ENCODE peak calls at places on chromosomes 11 and 22, in five cellular contexts. M is stimulated activated naive CD8-positive, alpha-beta T cell treated with anti-CD3 and anti-CD28 coated beads, Interleukin-15, Interleukin-2, amounts not matched to agents 100 U/mL and 50 U/mL, for 24 hours; A is activated CD8-positive, alpha-beta T cell treated with anti-CD3 and anti-CD28 coated beads for 36 hours; N is naive B cell; I is left ventricle myocardium superior. Q is an unnamed sample.
A peak's percentile ranks its signal among the peaks of the same experiment; 100 is the strongest.

GRCh38 chr11:13963949-13964770 is 1.6 kb downstream of the SPON1 start:
- ATAC-seq in N (no peak), M (no peak), A (no peak), I (peak; percentile 67), Q (no peak)

GRCh38 chr22:36419177-36419911 is 31.6 kb upstream of the MYH9 start:
- ATAC-seq in M (no peak), I (peak; percentile 79), N (no peak), A (peak; percentile 39), Q (peak; percentile 58)

GRCh38 chr11:47109882-47110281 is 66.8 kb downstream of the ARFGAP2 start:
- ATAC-seq in I (no peak), A (no peak), N (no peak), M (no peak), Q (peak; percentile 52)

GRCh38 chr11:34915136-34916013 is 804 bp downstream of the APIP start:
- ATAC-seq in A (peak; percentile 1), I (peak; percentile 6), N (peak; percentile 3), M (peak; percentile 1), Q (peak; percentile 2)

GRCh38 chr22:50305658-50306566 is 1.5 kb downstream of the PLXNB2 start:
- ATAC-seq in N (no peak), I (peak; percentile 50), M (no peak), A (peak; percentile 26), Q (peak; percentile 31)

GRCh38 chr22:31626427-31627150 is 35.4 kb downstream of the PISD start:
- ATAC-seq in M (no peak), I (no peak), A (no peak), N (no peak), Q (no peak)

GRCh38 chr11:2511421-2512369 is 66.9 kb downstream of the KCNQ1 start:
- ATAC-seq in I (peak; percentile 66), A (no peak), M (no peak), N (no peak), Q (no peak)

GRCh38 chr11:93024376-93024775 is 54.9 kb downstream of the MTNR1B start:
- ATAC-seq in N (no peak), I (no peak), M (no peak), A (no peak), Q (no peak)

GRCh38 chr22:22893891-22894739 is 6.5 kb downstream of the IGLL5 start:
- ATAC-seq in M (no peak), I (no peak), A (no peak), N (no peak), Q (peak; percentile 32)

GRCh38 chr11:75223954-75224643 is 16.5 kb upstream of the TPBGL start:
- ATAC-seq in A (no peak), I (no peak), N (no peak), M (no peak), Q (no peak)

GRCh38 chr22:41551882-41552582 is 7.8 kb upstream of the POLR3H start:
- ATAC-seq in A (no peak), I (no peak), M (no peak), N (no peak), Q (no peak)

GRCh38 chr11:63882555-63883242 is 34.3 kb downstream of the RCOR2 start:
- ATAC-seq in I (peak; percentile 60), A (peak; percentile 41), N (peak; percentile 96), M (peak; percentile 14), Q (peak; percentile 60)

GRCh38 chr11:65442952-65443351 is 20.4 kb downstream of the NEAT1 start:
- ATAC-seq in M (no peak), N (no peak), I (no peak), A (no peak), Q (no peak)

GRCh38 chr11:124917115-124917637 is 1.9 kb upstream of the HEPN1 start:
- ATAC-seq in I (no peak), N (no peak), M (no peak), A (no peak), Q (no peak)

GRCh38 chr11:80872116-80872728 is 1431.4 kb upstream of the TENM4 start:
- ATAC-seq in M (no peak), I (no peak), N (no peak), A (no peak), Q (no peak)

GRCh38 chr11:97786961-97787360 is 1233.8 kb upstream of the CNTN5 start:
- ATAC-seq in M (no peak), I (no peak), N (no peak), A (no peak), Q (no peak)

GRCh38 chr22:50342651-50343540 is at the start of gene PPP6R2:
- ATAC-seq in I (peak; percentile 96), N (peak; percentile 83), A (peak; percentile 81), M (peak; percentile 80), Q (peak; percentile 92)

GRCh38 chr11:113370634-113371033 is 16.9 kb upstream of the ANKK1 start:
- ATAC-seq in M (no peak), N (no peak), I (no peak), A (no peak), Q (no peak)

GRCh38 chr22:36332623-36333331 is 55.0 kb downstream of the MYH9 start:
- ATAC-seq in M (peak; percentile 47), I (no peak), N (no peak), A (peak; percentile 43), Q (peak; percentile 6)

GRCh38 chr11:70282012-70282411 is 11.5 kb downstream of the PPFIA1 start:
- ATAC-seq in M (no peak), I (peak; percentile 20), A (no peak), N (no peak), Q (no peak)

GRCh38 chr11:80388133-80388532 is 947.3 kb upstream of the TENM4 start:
- ATAC-seq in A (no peak), N (no peak), I (no peak), M (no peak), Q (no peak)

GRCh38 chr11:76798656-76799055 is 15.5 kb downstream of the TSKU start:
- ATAC-seq in M (no peak), N (no peak), A (no peak), I (peak; percentile 3), Q (no peak)

GRCh38 chr11:120517390-120518315 is 6.1 kb downstream of the GRIK4 start:
- ATAC-seq in N (no peak), A (no peak), I (peak; percentile 69), M (no peak), Q (peak; percentile 2)

GRCh38 chr11:88689548-88690240 is 352.2 kb upstream of the CTSC start:
- ATAC-seq in N (no peak), M (no peak), A (no peak), I (no peak), Q (no peak)

GRCh38 chr11:21552910-21553309 is 640.0 kb upstream of the ANO5 start:
- ATAC-seq in A (no peak), I (no peak), N (no peak), M (no peak), Q (no peak)

GRCh38 chr11:68127791-68128681 is 6.8 kb upstream of the CHKA start:
- ATAC-seq in I (peak; percentile 83), M (no peak), N (peak; percentile 21), A (no peak), Q (no peak)

GRCh38 chr11:124934862-124935547 is 842 bp downstream of the HEPACAM start:
- ATAC-seq in I (no peak), M (no peak), A (no peak), N (no peak), Q (no peak)

Q was measured in stimulated activated memory B cell treated with anti-CD40 and anti-IgM and Interleukin-4, amounts not matched to agents 10 μg/mL and 1 μg/mL and 100 μg/mL, for 72 hours.